ENCODE peak calls at places on chromosome 4, in seven cellular contexts. One of them, this sample, is unnamed.

GRCh38 chr4:121597346-121597934 is 99.3 kb downstream of the ANXA5 start:
- DNase-seq in right atrium auricular region: no peak
- DNase-seq in spleen: no peak
- DNase-seq in prostate gland: no peak
- DNase-seq in upper lobe of left lung: no peak
- DNase-seq in cardiac fibroblast: peak
- DNase-seq in psoas muscle: no peak
- DNase-seq in this sample: peak

GRCh38 chr4:184165291-184165690 is 52.4 kb downstream of the ENPP6 start:
- DNase-seq in right atrium auricular region: peak
- DNase-seq in spleen: no peak
- DNase-seq in prostate gland: no peak
- DNase-seq in upper lobe of left lung: no peak
- DNase-seq in cardiac fibroblast: no peak
- DNase-seq in psoas muscle: no peak
- DNase-seq in this sample: no peak

GRCh38 chr4:26862381-26862915 is 1.8 kb downstream of the STIM2 start:
- DNase-seq in right atrium auricular region: no peak
- DNase-seq in spleen: no peak
- DNase-seq in prostate gland: no peak
- DNase-seq in upper lobe of left lung: no peak
- DNase-seq in cardiac fibroblast: peak
- DNase-seq in psoas muscle: no peak
- DNase-seq in this sample: no peak

GRCh38 chr4:168667936-168668335 is 171.1 kb downstream of the PALLD start:
- DNase-seq in right atrium auricular region: no peak
- DNase-seq in spleen: no peak
- DNase-seq in prostate gland: no peak
- DNase-seq in upper lobe of left lung: no peak
- DNase-seq in cardiac fibroblast: no peak
- DNase-seq in psoas muscle: no peak
- DNase-seq in this sample: no peak

GRCh38 chr4:114659386-114660008 is 60.9 kb downstream of the UGT8 start:
- DNase-seq in right atrium auricular region: no peak
- DNase-seq in spleen: peak
- DNase-seq in prostate gland: peak
- DNase-seq in upper lobe of left lung: peak
- DNase-seq in cardiac fibroblast: peak
- DNase-seq in psoas muscle: no peak
- DNase-seq in this sample: peak

GRCh38 chr4:107645604-107646003 is 74.4 kb downstream of the PAPSS1 start:
- DNase-seq in right atrium auricular region: no peak
- DNase-seq in spleen: no peak
- DNase-seq in prostate gland: no peak
- DNase-seq in upper lobe of left lung: no peak
- DNase-seq in cardiac fibroblast: no peak
- DNase-seq in psoas muscle: no peak
- DNase-seq in this sample: no peak

GRCh38 chr4:89922881-89923280 is 28.2 kb downstream of the MMRN1 start:
- DNase-seq in right atrium auricular region: no peak
- DNase-seq in spleen: no peak
- DNase-seq in prostate gland: no peak
- DNase-seq in upper lobe of left lung: no peak
- DNase-seq in cardiac fibroblast: no peak
- DNase-seq in psoas muscle: no peak
- DNase-seq in this sample: no peak

GRCh38 chr4:173211838-173212237 is 43.2 kb downstream of the GALNT7 start:
- DNase-seq in right atrium auricular region: no peak
- DNase-seq in spleen: no peak
- DNase-seq in prostate gland: peak
- DNase-seq in upper lobe of left lung: no peak
- DNase-seq in cardiac fibroblast: peak
- DNase-seq in psoas muscle: no peak
- DNase-seq in this sample: peak

GRCh38 chr4:7415927-7416686 is 18.6 kb downstream of the PSAPL1 start:
- DNase-seq in right atrium auricular region: no peak
- DNase-seq in spleen: peak
- DNase-seq in prostate gland: no peak
- DNase-seq in upper lobe of left lung: peak
- DNase-seq in cardiac fibroblast: no peak
- DNase-seq in psoas muscle: no peak
- DNase-seq in this sample: no peak

GRCh38 chr4:128461300-128462103 is 173.9 kb upstream of the PGRMC2 start:
- DNase-seq in right atrium auricular region: peak
- DNase-seq in spleen: no peak
- DNase-seq in prostate gland: no peak
- DNase-seq in upper lobe of left lung: no peak
- DNase-seq in cardiac fibroblast: peak
- DNase-seq in psoas muscle: no peak
- DNase-seq in this sample: peak

GRCh38 chr4:157992038-157992706 is 180.7 kb downstream of the GASK1B start:
- DNase-seq in right atrium auricular region: no peak
- DNase-seq in spleen: no peak
- DNase-seq in prostate gland: peak
- DNase-seq in upper lobe of left lung: no peak
- DNase-seq in cardiac fibroblast: peak
- DNase-seq in psoas muscle: no peak
- DNase-seq in this sample: peak

GRCh38 chr4:7722716-7723115 is 216.9 kb downstream of the AFAP1 start:
- DNase-seq in right atrium auricular region: no peak
- DNase-seq in spleen: no peak
- DNase-seq in prostate gland: no peak
- DNase-seq in upper lobe of left lung: no peak
- DNase-seq in cardiac fibroblast: no peak
- DNase-seq in psoas muscle: no peak
- DNase-seq in this sample: no peak

GRCh38 chr4:148273501-148273986 is 168.7 kb downstream of the NR3C2 start:
- DNase-seq in right atrium auricular region: no peak
- DNase-seq in spleen: no peak
- DNase-seq in prostate gland: no peak
- DNase-seq in upper lobe of left lung: no peak
- DNase-seq in cardiac fibroblast: no peak
- DNase-seq in psoas muscle: no peak
- DNase-seq in this sample: no peak

GRCh38 chr4:48275247-48275646 is 5.6 kb upstream of the TEC start:
- DNase-seq in right atrium auricular region: no peak
- DNase-seq in spleen: no peak
- DNase-seq in prostate gland: no peak
- DNase-seq in upper lobe of left lung: no peak
- DNase-seq in cardiac fibroblast: peak
- DNase-seq in psoas muscle: no peak
- DNase-seq in this sample: no peak

GRCh38 chr4:138945401-138945800 is 70.2 kb upstream of the NOCT start:
- DNase-seq in right atrium auricular region: no peak
- DNase-seq in spleen: no peak
- DNase-seq in prostate gland: no peak
- DNase-seq in upper lobe of left lung: no peak
- DNase-seq in cardiac fibroblast: no peak
- DNase-seq in psoas muscle: no peak
- DNase-seq in this sample: no peak

GRCh38 chr4:104971458-104971857 is 175.2 kb upstream of the TET2 start:
- DNase-seq in right atrium auricular region: no peak
- DNase-seq in spleen: no peak
- DNase-seq in prostate gland: peak
- DNase-seq in upper lobe of left lung: no peak
- DNase-seq in cardiac fibroblast: no peak
- DNase-seq in psoas muscle: no peak
- DNase-seq in this sample: no peak

GRCh38 chr4:11487876-11488545 is 59.3 kb upstream of the HS3ST1 start:
- DNase-seq in right atrium auricular region: no peak
- DNase-seq in spleen: no peak
- DNase-seq in prostate gland: no peak
- DNase-seq in upper lobe of left lung: no peak
- DNase-seq in cardiac fibroblast: no peak
- DNase-seq in psoas muscle: no peak
- DNase-seq in this sample: no peak

GRCh38 chr4:84691170-84691691 is 108.3 kb downstream of the CDS1 start:
- DNase-seq in right atrium auricular region: no peak
- DNase-seq in spleen: no peak
- DNase-seq in prostate gland: no peak
- DNase-seq in upper lobe of left lung: no peak
- DNase-seq in cardiac fibroblast: peak
- DNase-seq in psoas muscle: no peak
- DNase-seq in this sample: peak

GRCh38 chr4:121977251-121978168 is 25.6 kb upstream of the TRPC3 start:
- DNase-seq in right atrium auricular region: no peak
- DNase-seq in spleen: no peak
- DNase-seq in prostate gland: no peak
- DNase-seq in upper lobe of left lung: peak
- DNase-seq in cardiac fibroblast: peak
- DNase-seq in psoas muscle: no peak
- DNase-seq in this sample: no peak

GRCh38 chr4:94803181-94803580 is 45.4 kb downstream of the BMPR1B start:
- DNase-seq in right atrium auricular region: no peak
- DNase-seq in spleen: no peak
- DNase-seq in prostate gland: no peak
- DNase-seq in upper lobe of left lung: no peak
- DNase-seq in cardiac fibroblast: no peak
- DNase-seq in psoas muscle: no peak
- DNase-seq in this sample: no peak

GRCh38 chr4:2136736-2137135 is 77.6 kb downstream of the NAT8L start:
- DNase-seq in right atrium auricular region: no peak
- DNase-seq in spleen: no peak
- DNase-seq in prostate gland: no peak
- DNase-seq in upper lobe of left lung: no peak
- DNase-seq in cardiac fibroblast: no peak
- DNase-seq in psoas muscle: no peak
- DNase-seq in this sample: no peak

GRCh38 chr4:119030536-119030890 is 105.1 kb upstream of the MYOZ2 start:
- DNase-seq in right atrium auricular region: no peak
- DNase-seq in spleen: no peak
- DNase-seq in prostate gland: no peak
- DNase-seq in upper lobe of left lung: no peak
- DNase-seq in cardiac fibroblast: no peak
- DNase-seq in psoas muscle: peak
- DNase-seq in this sample: no peak

GRCh38 chr4:119027815-119028214 is 107.8 kb upstream of the MYOZ2 start:
- DNase-seq in right atrium auricular region: no peak
- DNase-seq in spleen: no peak
- DNase-seq in prostate gland: no peak
- DNase-seq in upper lobe of left lung: no peak
- DNase-seq in cardiac fibroblast: no peak
- DNase-seq in psoas muscle: no peak
- DNase-seq in this sample: no peak

GRCh38 chr4:119028296-119028695 is 107.3 kb upstream of the MYOZ2 start:
- DNase-seq in right atrium auricular region: no peak
- DNase-seq in spleen: no peak
- DNase-seq in prostate gland: no peak
- DNase-seq in upper lobe of left lung: no peak
- DNase-seq in cardiac fibroblast: no peak
- DNase-seq in psoas muscle: no peak
- DNase-seq in this sample: no peak

GRCh38 chr4:119031218-119031617 is 104.4 kb upstream of the MYOZ2 start:
- DNase-seq in right atrium auricular region: no peak
- DNase-seq in spleen: no peak
- DNase-seq in prostate gland: no peak
- DNase-seq in upper lobe of left lung: no peak
- DNase-seq in cardiac fibroblast: no peak
- DNase-seq in psoas muscle: no peak
- DNase-seq in this sample: no peak

GRCh38 chr4:119029847-119030535 is 105.6 kb upstream of the MYOZ2 start:
- DNase-seq in right atrium auricular region: no peak
- DNase-seq in spleen: no peak
- DNase-seq in prostate gland: no peak
- DNase-seq in upper lobe of left lung: no peak
- DNase-seq in cardiac fibroblast: no peak
- DNase-seq in psoas muscle: no peak
- DNase-seq in this sample: no peak
- H3K4me3 ChIP-seq in right atrium auricular region: no peak
- H3K4me3 ChIP-seq in spleen: no peak
- H3K4me3 ChIP-seq in prostate gland: no peak
- H3K4me3 ChIP-seq in upper lobe of left lung: no peak
- H3K4me3 ChIP-seq in cardiac fibroblast: no peak
- H3K4me3 ChIP-seq in psoas muscle: peak
- H3K4me3 ChIP-seq in this sample: no peak

GRCh38 chr4:87009095-87009648 is 74.4 kb downstream of the AFF1 start:
- DNase-seq in right atrium auricular region: no peak
- DNase-seq in spleen: no peak
- DNase-seq in prostate gland: no peak
- DNase-seq in upper lobe of left lung: peak
- DNase-seq in cardiac fibroblast: no peak
- DNase-seq in psoas muscle: no peak
- DNase-seq in this sample: no peak
- H3K4me3 ChIP-seq in right atrium auricular region: peak
- H3K4me3 ChIP-seq in spleen: no peak
- H3K4me3 ChIP-seq in prostate gland: no peak
- H3K4me3 ChIP-seq in upper lobe of left lung: peak
- H3K4me3 ChIP-seq in cardiac fibroblast: no peak
- H3K4me3 ChIP-seq in psoas muscle: peak
- H3K4me3 ChIP-seq in this sample: no peak

GRCh38 chr4:147090486-147090885 is 144.8 kb upstream of the TTC29 start:
- DNase-seq in right atrium auricular region: no peak
- DNase-seq in spleen: no peak
- DNase-seq in prostate gland: no peak
- DNase-seq in upper lobe of left lung: no peak
- DNase-seq in cardiac fibroblast: no peak
- DNase-seq in psoas muscle: no peak
- DNase-seq in this sample: no peak

GRCh38 chr4:147085796-147086195 is 140.1 kb upstream of the TTC29 start:
- DNase-seq in right atrium auricular region: no peak
- DNase-seq in spleen: no peak
- DNase-seq in prostate gland: no peak
- DNase-seq in upper lobe of left lung: no peak
- DNase-seq in cardiac fibroblast: no peak
- DNase-seq in psoas muscle: no peak
- DNase-seq in this sample: no peak

GRCh38 chr4:147093206-147093605 is 147.5 kb upstream of the TTC29 start:
- DNase-seq in right atrium auricular region: no peak
- DNase-seq in spleen: no peak
- DNase-seq in prostate gland: no peak
- DNase-seq in upper lobe of left lung: no peak
- DNase-seq in cardiac fibroblast: no peak
- DNase-seq in psoas muscle: no peak
- DNase-seq in this sample: no peak

GRCh38 chr4:147084861-147085260 is 139.2 kb upstream of the TTC29 start:
- DNase-seq in right atrium auricular region: no peak
- DNase-seq in spleen: no peak
- DNase-seq in prostate gland: no peak
- DNase-seq in upper lobe of left lung: no peak
- DNase-seq in cardiac fibroblast: no peak
- DNase-seq in psoas muscle: no peak
- DNase-seq in this sample: no peak

DNA sequence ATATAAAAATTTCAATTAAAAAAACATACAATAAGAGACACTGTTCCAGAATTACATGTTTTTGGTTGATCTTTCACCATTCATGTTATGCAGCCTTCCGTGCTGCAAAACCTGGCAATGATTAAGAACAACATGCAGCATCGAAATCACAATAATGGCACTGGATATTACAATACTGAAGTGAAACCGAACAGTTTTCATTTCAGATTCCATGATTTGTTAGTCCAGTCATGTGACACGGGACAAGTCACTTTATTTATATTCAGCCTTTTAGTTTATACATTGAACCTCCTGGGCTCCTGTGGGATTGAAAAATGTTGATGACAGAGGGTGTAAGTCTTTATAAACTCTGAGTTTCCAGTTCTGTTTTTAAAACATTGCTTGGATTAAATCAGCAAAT is 142.5 kb upstream of the TTC29 start:
- DNase-seq in right atrium auricular region: no peak
- DNase-seq in spleen: no peak
- DNase-seq in prostate gland: no peak
- DNase-seq in upper lobe of left lung: no peak
- DNase-seq in cardiac fibroblast: no peak
- DNase-seq in psoas muscle: no peak
- DNase-seq in this sample: no peak
- H3K4me3 ChIP-seq in right atrium auricular region: no peak
- H3K4me3 ChIP-seq in spleen: no peak
- H3K4me3 ChIP-seq in prostate gland: no peak
- H3K4me3 ChIP-seq in upper lobe of left lung: no peak
- H3K4me3 ChIP-seq in cardiac fibroblast: no peak
- H3K4me3 ChIP-seq in psoas muscle: no peak
- H3K4me3 ChIP-seq in this sample: peak

GRCh38 chr4:97747945-97748344 is 395.3 kb downstream of the STPG2 start:
- DNase-seq in right atrium auricular region: no peak
- DNase-seq in spleen: no peak
- DNase-seq in prostate gland: no peak
- DNase-seq in upper lobe of left lung: no peak
- DNase-seq in cardiac fibroblast: no peak
- DNase-seq in psoas muscle: no peak
- DNase-seq in this sample: no peak
- H3K4me3 ChIP-seq in right atrium auricular region: no peak
- H3K4me3 ChIP-seq in spleen: no peak
- H3K4me3 ChIP-seq in prostate gland: no peak
- H3K4me3 ChIP-seq in upper lobe of left lung: no peak
- H3K4me3 ChIP-seq in cardiac fibroblast: no peak
- H3K4me3 ChIP-seq in psoas muscle: no peak
- H3K4me3 ChIP-seq in this sample: no peak